ENCODE peak calls at places on chromosomes 11 and 22, in five cellular contexts. F is dorsolateral prefrontal cortex, I is body of pancreas, N is sigmoid colon, Q is heart right ventricle. M is an unnamed sample. For H3K27me3, the result is how much of the 10 kb centered on the place peaks cover.

GRCh38 chr11:130523609-130524008 is 75.2 kb downstream of the ADAMTS15 start:
- DNase-seq in F (no peak), I (no peak), N (peak), Q (no peak), M (no peak)

GRCh38 chr11:46914363-46914762 is 4.0 kb downstream of the LRP4 start:
- DNase-seq in F (no peak), I (no peak), N (no peak), Q (peak), M (no peak)

GRCh38 chr22:36107436-36107835 is 53.1 kb downstream of the APOL3 start:
- DNase-seq in F (no peak), I (no peak), N (peak), Q (no peak), M (no peak)

GRCh38 chr11:106461148-106461547 is 383.7 kb downstream of the AASDHPPT start:
- DNase-seq in F (no peak), I (no peak), N (no peak), Q (peak), M (no peak)

GRCh38 chr11:47477323-47477722 is 28.4 kb upstream of the RAPSN start:
- DNase-seq in F (no peak), I (no peak), N (no peak), Q (no peak), M (no peak)

GRCh38 chr11:129225190-129225589 is 33.1 kb upstream of the ARHGAP32 start:
- DNase-seq in F (no peak), I (no peak), N (no peak), Q (no peak), M (no peak)

GRCh38 chr11:125441648-125442410 is 54.2 kb downstream of the FEZ1 start:
- DNase-seq in F (no peak), I (no peak), N (peak), Q (no peak), M (no peak)

GRCh38 chr11:2290351-2290841 is 11.3 kb downstream of the C11orf21 start:
- DNase-seq in F (peak), I (peak), N (peak), Q (no peak), M (no peak)

GRCh38 chr11:95835351-95835750 is 45.1 kb downstream of the CEP57 start:
- DNase-seq in F (no peak), I (no peak), N (no peak), Q (no peak), M (no peak)

GRCh38 chr11:73295996-73296318 is 12.1 kb upstream of the ARHGEF17 start:
- DNase-seq in F (no peak), I (no peak), N (no peak), Q (no peak), M (no peak)

GRCh38 chr11:64234840-64235379 is 526 bp downstream of the VEGFB start:
- DNase-seq in F (no peak), I (peak), N (no peak), Q (no peak), M (peak)

GRCh38 chr11:17298302-17298701 is 21.8 kb downstream of the NUCB2 start:
- DNase-seq in F (no peak), I (no peak), N (no peak), Q (no peak), M (no peak)

GRCh38 chr11:120342678-120343077 is 6.5 kb downstream of the ARHGEF12 start:
- DNase-seq in F (no peak), I (no peak), N (no peak), Q (no peak), M (no peak)

GRCh38 chr22:22692707-22693530 is 48.5 kb downstream of the GGTLC2 start:
- DNase-seq in F (no peak), I (peak), N (peak), Q (no peak), M (peak)

GRCh38 chr22:25023879-25024278 is 71.4 kb downstream of the KIAA1671 start:
- DNase-seq in F (no peak), I (no peak), N (no peak), Q (no peak), M (no peak)

GRCh38 chr22:36644333-36644757 is 59.2 kb downstream of the CACNG2 start:
- DNase-seq in F (no peak), I (peak), N (no peak), Q (peak), M (peak)

GRCh38 chr11:114058026-114058706 is 1.3 kb upstream of the ZBTB16 start:
- DNase-seq in F (no peak), I (peak), N (peak), Q (no peak), M (no peak)

GRCh38 chr11:12179521-12179920 is 69.1 kb downstream of the MICAL2 start:
- DNase-seq in F (no peak), I (no peak), N (no peak), Q (no peak), M (no peak)

GRCh38 chr22:38623357-38623756 is 32.8 kb downstream of the FAM227A start:
- DNase-seq in F (no peak), I (no peak), N (no peak), Q (no peak), M (no peak)

GRCh38 chr22:48380016-48380665 is 1447.5 kb downstream of the BRD1 start:
- DNase-seq in F (peak), I (no peak), N (peak), Q (no peak), M (no peak)

GRCh38 chr11:11972942-11973341 is 35.5 kb downstream of the DKK3 start:
- DNase-seq in F (no peak), I (no peak), N (no peak), Q (peak), M (no peak)

GRCh38 chr11:129855086-129855485 is 39.4 kb downstream of the TMEM45B start:
- DNase-seq in F (no peak), I (no peak), N (no peak), Q (no peak), M (no peak)

GRCh38 chr11:8368194-8368593 is 104.5 kb upstream of the LMO1 start:
- DNase-seq in F (no peak), I (no peak), N (peak), Q (no peak), M (no peak)

GRCh38 chr11:88301478-88302140 is 35.9 kb downstream of the CTSC start:
- DNase-seq in F (no peak), I (no peak), N (no peak), Q (no peak), M (no peak)

GRCh38 chr22:29205260-29205597 is 467 bp upstream of the EMID1 start:
- DNase-seq in F (no peak), I (peak), N (no peak), Q (no peak), M (no peak)

GRCh38 chr22:47366026-47366767 is 603.7 kb downstream of the TBC1D22A start:
- DNase-seq in F (no peak), I (no peak), N (no peak), Q (no peak), M (peak)

GRCh38 chr22:45887202-45888131 is 89.5 kb downstream of the WNT7B start:
- DNase-seq in F (peak), I (peak), N (peak), Q (no peak), M (no peak)

GRCh38 chr11:99020324-99021225 is at the start of gene CNTN5:
- DNase-seq in F (peak), I (peak), N (no peak), Q (peak), M (peak)

GRCh38 chr11:121119444-121119843 is 18.4 kb downstream of the TECTA start:
- DNase-seq in F (no peak), I (no peak), N (no peak), Q (no peak), M (no peak)

GRCh38 chr11:83006877-83007330 is 64.8 kb downstream of the RAB30 start:
- DNase-seq in F (no peak), I (peak), N (no peak), Q (no peak), M (no peak)

GRCh38 chr11:67056640-67057409 is at the start of gene RHOD:
- DNase-seq in F (no peak), I (peak), N (no peak), Q (no peak), M (peak)

DNA sequence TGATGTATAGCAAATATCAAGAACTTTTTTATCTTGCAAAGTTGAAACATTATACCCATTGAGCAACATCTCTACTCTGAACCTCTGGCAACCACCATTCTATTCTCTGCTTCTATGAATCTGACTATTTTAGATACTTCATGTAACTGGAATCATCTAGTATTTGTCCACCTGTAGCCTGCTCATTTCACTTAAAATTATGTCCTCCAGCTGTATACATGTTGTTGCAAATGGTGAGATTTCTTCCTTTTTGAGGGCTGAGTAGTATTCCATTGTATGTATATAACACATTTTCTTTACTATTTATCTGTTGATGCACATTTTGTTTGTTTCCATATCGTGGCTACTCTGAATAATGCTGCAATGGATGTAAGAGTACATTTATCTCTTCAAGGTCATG is 476.3 kb upstream of the LRRC4C start:
- DNase-seq in F (no peak), I (no peak), N (no peak), Q (no peak), M (no peak)
- TF ChIP-seq CTCF in F (no peak), I (no peak), N (no peak), Q (no peak), M (no peak)

DNA sequence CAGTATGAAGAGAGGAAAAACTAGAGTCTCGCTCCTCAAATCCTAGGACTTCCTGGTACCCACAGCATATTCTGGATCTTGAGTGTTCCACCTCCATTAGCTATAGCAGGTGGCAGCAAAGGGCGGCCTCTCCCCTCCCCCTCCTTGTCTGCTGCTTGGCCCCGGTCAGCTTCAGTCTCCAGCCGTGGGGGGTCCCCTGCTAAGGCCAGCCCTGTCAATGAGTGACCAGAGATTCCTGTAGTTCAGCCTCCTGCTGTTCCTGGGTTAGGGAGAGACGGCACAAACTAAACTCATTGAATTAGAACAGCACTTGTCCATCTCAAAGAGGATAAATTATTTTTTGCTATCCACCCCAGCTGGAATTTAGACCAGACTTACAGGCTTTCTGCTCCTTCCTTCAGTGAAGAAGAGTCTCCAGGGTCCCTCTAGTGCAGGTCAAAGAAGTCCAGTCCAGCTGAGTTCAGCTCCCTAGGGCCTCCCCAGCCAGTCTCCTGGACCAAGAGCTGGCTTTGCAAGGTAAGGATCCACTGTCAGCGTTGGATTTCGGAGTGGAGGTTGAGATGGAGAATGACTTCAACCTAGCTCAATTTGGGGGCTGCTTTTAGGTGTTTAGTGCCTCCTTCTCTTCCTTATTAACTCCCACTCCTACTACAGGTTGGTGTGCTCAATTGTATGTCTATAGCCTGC is 1.1 kb upstream of the PHLDB1 start:
- DNase-seq in F (no peak), I (peak), N (peak), Q (peak), M (no peak)
- H3K27me3 ChIP-seq in F (under half), I (under half), N (under half), Q (under half), M (under half)

DNA sequence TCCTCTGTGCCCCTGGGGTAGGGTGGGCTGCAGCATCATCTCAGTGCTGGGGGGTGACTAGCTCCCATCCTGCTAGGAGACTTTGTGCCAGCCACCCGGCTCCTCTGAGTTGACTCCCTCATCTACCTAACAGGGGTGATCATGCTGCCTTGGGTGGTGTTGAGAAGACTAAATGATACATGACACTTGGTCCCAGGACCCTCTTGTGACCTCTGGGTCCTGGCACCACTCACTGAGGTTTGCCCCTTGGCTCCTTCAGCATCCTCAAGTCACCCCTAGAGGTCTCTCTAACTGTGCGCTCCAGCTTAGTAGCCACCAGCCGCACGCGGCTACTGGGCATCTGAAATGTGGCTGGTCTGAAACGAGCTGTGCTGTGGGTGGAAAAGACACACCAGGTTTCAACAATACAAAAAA is 72.1 kb downstream of the LRRC32 start:
- DNase-seq in F (peak), I (no peak), N (no peak), Q (peak), M (no peak)
- TF ChIP-seq CTCF in F (no peak), I (no peak), N (no peak), Q (peak), M (no peak)

DNA sequence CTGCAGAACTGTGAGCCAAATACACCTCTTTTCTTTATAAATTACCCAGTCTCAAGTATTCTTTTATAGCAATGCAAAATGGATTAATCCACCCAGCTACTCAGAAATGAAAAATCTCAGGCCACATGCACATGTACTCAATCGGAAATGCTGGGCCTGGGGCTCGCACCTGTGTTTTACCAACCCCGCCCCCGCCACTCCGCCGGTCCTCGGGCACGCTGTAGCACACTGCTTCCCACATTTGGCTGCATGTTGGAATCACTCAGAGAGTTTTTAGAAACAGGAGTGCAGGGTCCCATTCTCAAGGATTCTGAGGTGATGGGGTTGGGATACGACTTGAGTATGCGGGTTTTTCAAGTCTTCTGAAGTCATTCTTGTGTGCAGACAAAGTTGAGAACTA is 284.4 kb downstream of the NTM start:
- DNase-seq in F (no peak), I (no peak), N (no peak), Q (no peak), M (no peak)
- H3K27me3 ChIP-seq in F (under half), I (under half), N (under half), Q (under half), M (under half)

GRCh38 chr22:41000941-41001721 is 50.0 kb downstream of the RBX1 start:
- DNase-seq in F (no peak), I (no peak), N (no peak), Q (no peak), M (no peak)

GRCh38 chr22:41001722-41002122 is 50.5 kb downstream of the RBX1 start:
- DNase-seq in F (no peak), I (peak), N (no peak), Q (no peak), M (no peak)

GRCh38 chr22:41000040-41000565 is 48.9 kb downstream of the RBX1 start:
- DNase-seq in F (no peak), I (no peak), N (no peak), Q (no peak), M (no peak)

GRCh38 chr22:41003041-41003440 is 51.9 kb downstream of the RBX1 start:
- DNase-seq in F (no peak), I (peak), N (no peak), Q (no peak), M (no peak)

GRCh38 chr22:41003976-41004375 is 52.8 kb downstream of the RBX1 start:
- DNase-seq in F (no peak), I (no peak), N (no peak), Q (no peak), M (no peak)
- TF ChIP-seq CTCF in F (no peak), I (no peak), N (no peak), Q (no peak), M (no peak)

DNA sequence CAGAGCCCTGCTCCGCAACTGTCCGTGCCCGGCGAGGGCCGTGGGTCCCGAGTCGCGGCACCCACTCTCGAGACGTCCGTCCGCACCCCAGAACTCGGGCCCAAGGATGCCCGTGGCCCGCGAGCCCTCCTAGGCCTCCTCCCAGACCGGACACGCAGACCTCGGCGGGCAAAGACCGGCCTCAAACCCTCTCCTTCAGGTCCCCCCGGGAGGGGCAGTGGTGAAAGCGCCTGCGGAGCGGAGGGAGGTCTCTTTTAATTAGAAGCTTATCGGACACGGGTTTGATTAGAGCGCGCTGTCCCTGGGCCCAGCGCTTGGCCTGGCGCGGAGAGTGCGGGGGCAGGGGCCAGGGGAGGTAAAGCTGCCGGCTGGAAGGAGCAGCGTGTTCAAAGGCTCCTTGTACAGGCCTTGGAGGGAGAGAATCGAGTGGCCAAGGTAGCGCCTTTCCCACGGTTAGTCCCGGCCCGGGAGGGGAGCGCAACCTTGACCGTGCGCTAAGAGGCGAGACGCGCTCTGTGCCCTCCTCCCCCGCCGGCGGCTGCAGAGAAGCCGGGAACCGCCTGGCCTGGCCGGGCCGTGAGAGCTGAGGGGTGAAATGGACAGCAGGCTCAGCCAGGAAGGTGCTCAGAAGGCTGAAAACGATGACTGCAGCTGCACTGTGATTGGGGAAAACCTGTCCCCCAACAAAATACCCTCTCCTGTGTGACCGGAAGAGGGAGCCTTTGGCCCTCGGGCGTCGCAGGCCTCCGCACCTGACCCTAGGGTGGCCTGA is 4.6 kb downstream of the WT1 start:
- DNase-seq in F (no peak), I (peak), N (no peak), Q (no peak), M (no peak)
- H3K27me3 ChIP-seq in F (half or more), I (under half), N (half or more), Q (half or more), M (half or more)

M was measured in colonic mucosa.